ENCODE peak calls at places on chromosome 1, in six cellular contexts. X is ovary; I is heart left ventricle; M is CD4-positive, alpha-beta T cell; F is tibial nerve; A is cardiac muscle cell. T is an unnamed sample.

GRCh38 chr1:11729498-11730428 is 6.2 kb upstream of the AGTRAP start:
- DNase-seq in X (no peak), I (no peak), M (no peak), F (peak; percentile 36), A (peak; percentile 60), T (no peak)

GRCh38 chr1:175388286-175388685 is 195.7 kb upstream of the KIAA0040 start:
- DNase-seq in X (no peak), I (no peak), M (no peak), F (no peak), A (no peak), T (no peak)

GRCh38 chr1:3618904-3619671 is 5.7 kb upstream of the TPRG1L start:
- DNase-seq in X (peak; percentile 80), I (peak; percentile 68), M (peak; percentile 63), F (peak; percentile 89), A (peak; percentile 83), T (peak; percentile 73)

GRCh38 chr1:25473653-25474225 is 43.0 kb downstream of the MACO1 start:
- DNase-seq in X (no peak), I (no peak), M (no peak), F (no peak), A (no peak), T (no peak)

GRCh38 chr1:25148673-25149300 is 83.5 kb downstream of the SYF2 start:
- DNase-seq in X (no peak), I (no peak), M (no peak), F (no peak), A (peak; percentile 14), T (peak; percentile 24)

GRCh38 chr1:228756457-228756856 is 21.2 kb downstream of the RHOU start:
- DNase-seq in X (no peak), I (no peak), M (no peak), F (no peak), A (no peak), T (no peak)

GRCh38 chr1:35558374-35559316 is 1.0 kb downstream of the NCDN start:
- DNase-seq in X (peak; percentile 35), I (no peak), M (no peak), F (no peak), A (no peak), T (peak; percentile 39)

GRCh38 chr1:159008744-159009188 is 941 bp upstream of the IFI16 start:
- DNase-seq in X (no peak), I (no peak), M (peak; percentile 36), F (no peak), A (peak; percentile 31), T (peak; percentile 87)

GRCh38 chr1:92884195-92884594 is 52.4 kb downstream of the RPL5 start:
- DNase-seq in X (no peak), I (no peak), M (no peak), F (no peak), A (no peak), T (no peak)

GRCh38 chr1:221164029-221164428 is 284.8 kb downstream of the HLX start:
- DNase-seq in X (no peak), I (no peak), M (no peak), F (no peak), A (peak; percentile 29), T (no peak)

GRCh38 chr1:234863596-234863995 is 253.6 kb upstream of the IRF2BP2 start:
- DNase-seq in X (peak; percentile 5), I (no peak), M (no peak), F (peak; percentile 46), A (no peak), T (no peak)
- H3K27ac ChIP-seq in X (no peak overlapping the region), I (peak overlapping the region; percentile 76), M (no peak overlapping the region), F (peak overlapping the region; percentile 56), A (no peak overlapping the region), T (no peak overlapping the region)

DNA sequence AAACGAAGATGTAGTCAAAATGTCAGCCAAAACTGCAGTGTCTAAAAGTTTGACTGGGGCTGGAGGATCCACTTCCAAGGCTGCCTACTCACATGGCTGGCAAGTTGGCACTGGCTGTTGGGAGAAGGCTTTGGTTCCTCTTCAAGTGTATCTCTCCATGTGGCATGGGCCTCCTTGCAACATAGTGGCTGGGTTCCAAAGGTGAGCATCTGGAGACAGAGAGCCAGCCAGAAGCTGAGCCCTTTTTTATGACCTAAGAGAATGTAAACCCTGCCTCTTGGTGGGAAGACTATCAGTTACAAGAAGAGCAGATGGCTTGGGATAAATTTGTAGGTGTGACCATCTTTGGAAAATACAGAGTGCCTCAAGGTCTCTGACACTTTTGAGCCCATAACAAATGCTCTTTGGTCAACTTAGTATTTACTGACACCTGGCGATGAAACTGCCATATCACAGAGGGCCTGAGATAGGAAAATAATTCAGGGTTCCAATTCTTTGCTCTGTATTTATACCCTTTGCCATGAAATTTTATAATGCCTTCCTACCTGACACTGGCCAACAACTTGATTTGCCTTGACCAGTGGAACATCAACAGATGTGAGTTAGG is 31.4 kb upstream of the PRELP start:
- DNase-seq in X (no peak), I (no peak), M (no peak), F (no peak), A (no peak), T (no peak)
- H3K27ac ChIP-seq in X (no peak overlapping the region), I (no peak overlapping the region), M (no peak overlapping the region), F (no peak overlapping the region), A (no peak overlapping the region), T (no peak overlapping the region)

GRCh38 chr1:115660151-115660550 is 18.4 kb downstream of the VANGL1 start:
- DNase-seq in X (no peak), I (no peak), M (no peak), F (no peak), A (no peak), T (no peak)
- H3K27ac ChIP-seq in X (no peak overlapping the region), I (no peak overlapping the region), M (no peak overlapping the region), F (no peak overlapping the region), A (no peak overlapping the region), T (no peak overlapping the region)

GRCh38 chr1:10640843-10641553 is 155.4 kb downstream of the CASZ1 start:
- DNase-seq in X (no peak), I (no peak), M (no peak), F (no peak), A (no peak), T (no peak)

GRCh38 chr1:10640079-10640578 is 156.3 kb downstream of the CASZ1 start:
- DNase-seq in X (peak; percentile 32), I (peak; percentile 76), M (no peak), F (no peak), A (no peak), T (no peak)

GRCh38 chr1:10638559-10639300 is 157.7 kb downstream of the CASZ1 start:
- DNase-seq in X (no peak), I (no peak), M (no peak), F (no peak), A (no peak), T (no peak)

GRCh38 chr1:10637833-10638558 is 158.4 kb downstream of the CASZ1 start:
- DNase-seq in X (no peak), I (no peak), M (no peak), F (peak; percentile 9), A (no peak), T (no peak)

DNA sequence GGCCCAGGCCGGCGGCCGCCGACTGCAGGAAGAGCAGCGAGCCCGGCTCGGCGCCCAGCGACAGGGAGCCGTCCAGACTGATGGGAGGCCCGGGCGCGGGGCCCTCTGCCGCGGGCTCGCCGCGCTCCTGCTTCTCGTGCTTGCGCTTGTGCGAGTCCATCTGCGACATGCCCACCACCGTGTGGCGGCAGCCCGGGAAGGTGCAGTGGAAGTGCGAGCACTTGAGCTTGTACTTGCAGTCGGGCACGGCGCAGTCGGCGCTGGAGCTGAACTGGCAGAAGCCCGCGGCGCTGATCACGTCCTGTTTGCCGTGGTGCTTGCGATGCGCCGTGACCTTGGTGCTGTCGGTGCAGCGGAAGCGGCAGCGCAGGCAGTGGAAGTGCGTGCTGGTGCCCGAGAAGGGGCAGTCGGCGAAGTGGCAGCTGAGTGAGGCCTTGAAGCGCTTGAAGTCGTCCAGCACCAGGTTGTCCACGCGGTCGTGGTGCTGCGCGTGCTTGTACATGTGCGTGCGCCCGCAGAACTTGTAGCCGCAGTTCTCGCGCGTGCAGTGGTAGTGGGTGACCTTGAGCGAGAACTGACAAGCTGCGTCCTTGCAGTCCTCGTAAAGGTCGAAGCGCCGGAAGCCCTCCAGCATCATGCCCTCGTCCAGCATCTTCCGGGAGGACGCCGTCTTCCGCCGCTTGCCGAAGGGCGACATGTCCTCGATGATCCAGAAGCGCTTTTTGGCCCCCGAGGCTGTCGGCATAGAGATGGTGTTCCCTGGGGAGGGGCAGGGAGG is 157.0 kb downstream of the CASZ1 start:
- DNase-seq in X (no peak), I (no peak), M (no peak), F (no peak), A (peak; percentile 22), T (no peak)
- H3K27ac ChIP-seq in X (no peak overlapping the region), I (no peak overlapping the region), M (no peak overlapping the region), F (no peak overlapping the region), A (no peak overlapping the region), T (no peak overlapping the region)

DNA sequence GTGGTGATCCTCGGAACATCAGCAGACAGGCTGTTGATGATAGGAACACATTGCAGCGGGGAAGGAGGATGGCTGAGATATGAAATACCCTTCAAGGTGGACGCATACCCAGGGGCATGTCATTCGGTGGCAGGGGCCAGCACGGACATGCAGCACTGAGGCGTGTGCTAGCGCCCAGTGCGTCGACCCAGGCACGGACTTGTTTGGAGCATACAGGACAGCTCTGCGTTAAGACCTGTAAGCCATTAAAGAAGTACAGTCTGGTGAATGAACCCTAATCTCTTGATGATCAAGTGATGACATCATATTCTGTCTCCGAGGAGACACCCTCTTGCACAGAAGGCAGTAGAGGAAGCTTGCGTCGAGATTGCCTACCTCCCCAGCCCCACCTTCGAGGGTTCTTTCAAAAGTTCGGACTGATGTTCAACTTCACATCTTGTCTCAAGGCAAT is 63.6 kb upstream of the KIF26B start:
- DNase-seq in X (no peak), I (no peak), M (no peak), F (no peak), A (peak; percentile 17), T (no peak)
- H3K27ac ChIP-seq in X (no peak overlapping the region), I (no peak overlapping the region), M (no peak overlapping the region), F (no peak overlapping the region), A (no peak overlapping the region), T (no peak overlapping the region)

DNA sequence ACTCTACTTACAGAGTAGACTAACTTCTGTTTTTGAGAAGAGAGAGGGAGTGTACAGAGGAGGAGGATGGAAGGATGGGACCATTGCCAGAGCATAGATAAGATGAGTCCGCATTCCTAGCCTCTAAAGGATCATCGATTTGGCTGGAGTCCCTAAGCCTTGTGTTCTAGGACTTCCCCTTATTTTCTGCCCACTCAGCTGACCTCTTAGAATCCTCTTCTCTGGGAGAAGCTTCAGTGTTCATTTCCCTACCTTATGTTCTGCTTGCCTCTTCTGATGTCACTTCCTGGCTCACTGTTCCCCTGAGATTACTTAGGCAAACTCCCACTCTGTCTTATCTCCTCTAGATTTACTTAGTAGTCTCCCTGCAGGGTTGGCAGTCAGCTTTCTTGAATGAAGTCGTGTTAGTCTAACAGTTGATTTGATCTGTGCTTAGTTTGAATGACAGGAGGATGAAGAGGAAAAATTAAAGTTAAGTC is 156.7 kb downstream of the SYT2 start:
- DNase-seq in X (peak; percentile 56), I (peak; percentile 31), M (no peak), F (peak; percentile 40), A (peak; percentile 89), T (no peak)
- H3K27ac ChIP-seq in X (peak overlapping the region; percentile 61), I (peak overlapping the region; percentile 28), M (no peak overlapping the region), F (peak overlapping the region; percentile 55), A (peak overlapping the region; percentile 80), T (no peak overlapping the region)

DNA sequence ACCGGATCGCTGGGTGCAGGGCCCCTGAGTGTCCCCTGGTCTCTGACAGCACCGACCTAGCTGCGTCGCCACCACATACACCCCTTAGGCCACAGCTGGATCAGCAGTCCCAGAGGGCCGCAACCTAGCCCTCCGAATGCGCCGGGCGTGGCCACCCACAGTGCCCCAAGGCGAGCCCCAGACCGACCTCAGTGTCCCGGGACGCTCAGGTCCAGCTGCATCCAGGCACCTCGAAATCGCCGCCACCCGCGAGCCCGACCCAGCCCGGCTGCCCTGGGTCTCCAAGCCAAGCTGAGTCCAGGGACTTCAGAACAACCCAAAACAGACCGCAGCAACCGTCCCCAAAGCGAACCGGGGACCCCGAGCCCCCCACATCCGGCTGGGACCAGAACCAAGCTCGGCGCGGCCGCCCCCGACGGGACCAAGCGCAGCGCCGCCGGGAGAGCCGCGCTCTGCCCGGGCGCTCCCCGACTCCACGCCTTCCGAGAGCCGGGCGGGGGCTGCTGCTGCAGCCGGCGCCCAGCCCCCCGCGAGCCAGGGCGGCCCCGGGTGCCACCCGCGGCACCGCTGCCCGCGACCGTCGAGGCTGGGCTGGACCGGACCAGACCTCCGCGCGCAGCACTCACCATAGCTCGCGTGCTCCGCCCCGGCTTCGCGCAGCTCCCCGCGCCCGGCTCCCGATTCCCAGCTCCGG is 54.6 kb upstream of the ECE1 start:
- DNase-seq in X (peak; percentile 58), I (peak; percentile 31), M (no peak), F (no peak), A (no peak), T (peak; percentile 26)
- H3K27ac ChIP-seq in X (peak overlapping the region; percentile 92), I (peak overlapping the region; percentile 80), M (no peak overlapping the region), F (peak overlapping the region; percentile 88), A (peak overlapping the region; percentile 69), T (peak overlapping the region; percentile 54)

T was measured in DND-41.